ENCODE peak calls at places on chromosomes 16 and 17, in five cellular contexts. E is NCI-H1694 treated with DMSO at 0.1 percent for 48 hours, X is RWPE1, Y is omental fat pad, U is HCT116. S is an unnamed sample.

GRCh38 chr16:2156025-2156848 is 655 bp downstream of the TRAF7 start:
- DNase-seq in E (no peak), X (no peak), Y (no peak), U (no peak), S (no peak)

GRCh38 chr17:77372444-77373297 is 231.9 kb downstream of the SEC14L1 start:
- DNase-seq in E (peak), X (no peak), Y (no peak), U (no peak), S (peak)

GRCh38 chr17:81928497-81929252 is 1.1 kb upstream of the MAFG start:
- DNase-seq in E (no peak), X (peak), Y (no peak), U (no peak), S (no peak)

GRCh38 chr16:62077998-62078397 is 41.8 kb upstream of the CDH8 start:
- DNase-seq in E (no peak), X (no peak), Y (no peak), U (no peak), S (no peak)

GRCh38 chr17:57875109-57876022 is 25.5 kb upstream of the MRPS23 start:
- DNase-seq in E (peak), X (peak), Y (peak), U (peak), S (peak)

GRCh38 chr16:13634253-13634652 is 285.7 kb upstream of the ERCC4 start:
- DNase-seq in E (no peak), X (no peak), Y (no peak), U (no peak), S (no peak)

GRCh38 chr16:27311449-27311831 is 2.3 kb upstream of the IL4R start:
- DNase-seq in E (no peak), X (no peak), Y (no peak), U (no peak), S (peak)

GRCh38 chr16:6377956-6378355 is 954.7 kb upstream of the RBFOX1 start:
- DNase-seq in E (peak), X (no peak), Y (no peak), U (no peak), S (no peak)

GRCh38 chr17:28973414-28973813 is 22.1 kb upstream of the PHF12 start:
- DNase-seq in E (no peak), X (no peak), Y (no peak), U (no peak), S (no peak)

GRCh38 chr17:13596241-13596941 is 5.3 kb downstream of the HS3ST3A1 start:
- DNase-seq in E (no peak), X (no peak), Y (no peak), U (no peak), S (no peak)

GRCh38 chr16:68700120-68700519 is 37.0 kb upstream of the CDH1 start:
- DNase-seq in E (no peak), X (no peak), Y (no peak), U (no peak), S (no peak)

GRCh38 chr17:20010099-20010863 is 1.1 kb downstream of the SPECC1 start:
- DNase-seq in E (peak), X (peak), Y (no peak), U (peak), S (no peak)

GRCh38 chr16:50640391-50640790 is 40.7 kb downstream of the SNX20 start:
- DNase-seq in E (no peak), X (no peak), Y (no peak), U (no peak), S (no peak)

S was measured in suprapubic skin.